ENCODE peak calls at places on chromosomes 5 and 9, in six cellular contexts. R, Q, W, N, G and X are unnamed samples.

GRCh38 chr9:132018957-132019405 is 60.7 kb downstream of the MED27 start:
- DNase-seq in R (peak; percentile 24), Q (no peak), W (no peak), N (no peak), G (no peak), X (no peak)

GRCh38 chr9:104740596-104740995 is 6.9 kb upstream of the NIPSNAP3A start:
- DNase-seq in R (peak; percentile 64), Q (no peak), W (no peak), N (no peak), G (no peak), X (no peak)

GRCh38 chr9:89638897-89639296 is 34.1 kb downstream of the GADD45G start:
- DNase-seq in R (no peak), Q (no peak), W (no peak), N (no peak), G (no peak), X (no peak)

GRCh38 chr5:157258450-157258849 is 7.5 kb upstream of the CYFIP2 start:
- DNase-seq in R (no peak), Q (no peak), W (no peak), N (no peak), G (no peak), X (no peak)

GRCh38 chr5:34842554-34842953 is 3.6 kb downstream of the TTC23L start:
- DNase-seq in R (no peak), Q (no peak), W (no peak), N (no peak), G (peak; percentile 98), X (no peak)

GRCh38 chr5:135761746-135762145 is 72.7 kb upstream of the SLC25A48 start:
- DNase-seq in R (no peak), Q (no peak), W (no peak), N (no peak), G (no peak), X (no peak)

GRCh38 chr5:60843693-60844428 is at the start of gene ELOVL7:
- DNase-seq in R (peak; percentile 11), Q (peak; percentile 93), W (peak; percentile 70), N (peak; percentile 43), G (peak; percentile 70), X (peak; percentile 69)

GRCh38 chr9:122095010-122095767 is 2.1 kb upstream of the TTLL11 start:
- DNase-seq in R (peak; percentile 65), Q (peak; percentile 65), W (no peak), N (peak; percentile 73), G (peak; percentile 81), X (peak; percentile 66)

GRCh38 chr5:18850159-18850558 is 1137.8 kb downstream of the CDH18 start:
- DNase-seq in R (no peak), Q (no peak), W (no peak), N (no peak), G (no peak), X (no peak)

GRCh38 chr5:77167695-77168111 is 42.8 kb upstream of the PDE8B start:
- DNase-seq in R (peak; percentile 92), Q (no peak), W (no peak), N (peak; percentile 81), G (peak; percentile 19), X (no peak)

GRCh38 chr5:15450473-15450872 is 49.5 kb upstream of the FBXL7 start:
- DNase-seq in R (no peak), Q (no peak), W (no peak), N (no peak), G (no peak), X (no peak)

GRCh38 chr5:71873202-71873601 is 154.1 kb downstream of the CARTPT start:
- DNase-seq in R (no peak), Q (no peak), W (no peak), N (no peak), G (no peak), X (no peak)

GRCh38 chr9:130447193-130447816 is 2.5 kb downstream of the ASS1 start:
- DNase-seq in R (no peak), Q (no peak), W (no peak), N (no peak), G (no peak), X (no peak)
- H3K4ac ChIP-seq in R (peak overlapping the region; percentile 83), Q (no peak overlapping the region), W (no peak overlapping the region), N (no peak overlapping the region), G (no peak overlapping the region), X (no peak overlapping the region)

GRCh38 chr5:57304931-57305330 is 131.1 kb downstream of the GPBP1 start:
- DNase-seq in R (no peak), Q (no peak), W (no peak), N (no peak), G (no peak), X (no peak)
- H4K91ac ChIP-seq in R (peak overlapping the region; percentile 90), Q (no peak overlapping the region), W (no peak overlapping the region), N (no peak overlapping the region), G (no peak overlapping the region), X (no peak overlapping the region)

DNA sequence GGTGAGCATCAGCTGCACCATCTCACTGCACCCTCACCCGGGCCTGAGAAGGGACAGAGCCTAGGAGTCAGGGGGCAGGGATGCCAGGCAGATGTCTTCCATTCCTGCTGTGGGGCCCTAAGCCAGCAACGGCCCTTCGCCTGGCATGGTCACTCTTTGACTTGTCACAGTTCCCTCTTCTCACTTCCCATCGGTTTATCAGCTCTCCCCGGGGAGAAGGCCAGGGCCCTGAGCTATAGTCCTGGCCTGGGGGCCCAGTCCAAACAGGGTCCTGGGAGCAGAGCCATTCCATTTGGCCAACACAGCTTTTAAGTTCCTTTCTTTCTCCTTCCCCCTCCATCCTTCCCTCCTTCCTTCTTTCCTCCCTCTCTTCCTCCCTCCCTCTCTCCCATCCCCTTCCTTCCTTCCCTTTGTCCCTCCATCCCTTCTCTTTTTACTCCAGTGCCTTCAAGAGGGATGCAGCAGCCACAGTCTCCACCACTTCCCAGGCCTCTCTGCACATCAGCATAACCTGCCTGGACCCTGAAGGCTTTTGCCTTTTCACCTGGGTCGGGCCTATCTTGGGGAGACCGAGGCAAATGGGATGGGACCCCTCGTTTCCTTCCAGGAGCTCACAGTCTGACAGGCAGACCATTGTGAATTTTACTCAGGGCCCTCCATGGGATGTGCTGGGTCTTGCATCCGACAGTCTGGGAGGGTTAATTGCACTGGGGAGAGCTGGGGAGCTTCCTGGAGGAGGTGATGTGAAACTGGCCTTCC is 4.2 kb downstream of the COL5A1 start:
- DNase-seq in R (no peak), Q (no peak), W (no peak), N (no peak), G (no peak), X (no peak)
- H3K23ac ChIP-seq in R (peak overlapping the region; percentile 66), Q (no peak overlapping the region), W (no peak overlapping the region), N (no peak overlapping the region), G (no peak overlapping the region), X (no peak overlapping the region)

DNA sequence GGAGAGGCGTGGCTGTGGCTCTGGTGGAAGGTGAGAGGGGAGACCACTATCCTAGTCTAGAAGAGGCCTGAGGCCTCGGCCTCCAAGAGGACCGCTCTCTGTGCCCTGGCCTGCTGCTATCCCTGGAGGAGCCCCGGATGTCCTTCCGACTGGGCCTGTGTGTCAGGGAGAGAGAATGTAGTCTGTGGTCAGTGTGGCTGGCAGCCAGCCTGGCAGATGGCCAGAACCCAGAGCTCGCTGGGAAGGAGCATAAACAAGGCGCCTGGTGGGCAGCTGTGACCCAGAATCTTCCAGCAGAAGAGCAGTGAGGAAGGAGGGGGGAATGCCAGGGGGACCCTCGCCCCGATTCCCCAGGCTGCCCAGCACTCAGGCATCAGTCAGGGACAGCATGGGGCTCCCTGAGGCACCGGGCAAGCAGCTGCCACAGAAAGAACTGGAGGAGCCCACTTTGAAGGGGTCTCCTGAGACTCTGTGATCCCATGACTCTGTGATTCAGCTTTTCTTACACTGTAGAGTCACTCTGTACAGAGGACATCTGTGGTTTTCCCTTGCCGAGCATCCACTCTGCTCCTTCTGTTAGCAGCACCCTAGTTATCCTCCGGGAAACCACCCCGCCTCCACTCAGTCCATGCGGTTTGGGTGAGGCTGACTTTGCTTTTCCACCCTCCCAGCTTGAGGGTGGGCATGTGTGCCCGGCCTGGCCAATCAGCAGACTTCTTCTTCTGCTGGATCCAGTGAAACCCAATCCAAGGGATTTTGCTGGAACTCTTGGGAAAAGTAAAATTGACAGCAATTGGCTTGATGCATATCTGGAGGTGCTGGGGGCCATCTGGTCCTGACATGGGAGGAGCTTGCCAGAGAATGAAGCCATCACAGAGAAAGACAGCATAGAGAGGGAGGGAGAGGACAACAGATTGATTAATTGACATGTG is 46.2 kb upstream of the PWWP2A start:
- DNase-seq in R (peak; percentile 98), Q (peak; percentile 93), W (no peak), N (peak; percentile 100), G (peak; percentile 29), X (peak; percentile 37)
- H3K4ac ChIP-seq in R (peak overlapping the region; percentile 100), Q (peak overlapping the region; percentile 58), W (peak overlapping the region; percentile 82), N (peak overlapping the region; percentile 100), G (no peak overlapping the region), X (no peak overlapping the region)